ENCODE peak calls at places on chromosomes 11 and 22, in seven cellular contexts. Q is NCI-H1436, F is dermis blood vessel endothelial cell, P is body of pancreas, W is neural crest cell, V is NCI-H1694 treated with DMSO at 0.1 percent for 48 hours, Y is pulmonary artery endothelial cell. X is an unnamed sample.

GRCh38 chr22:49962751-49963646 is 2.4 kb downstream of the PIM3 start:
- DNase-seq in Q (no peak), F (peak), P (peak), W (no peak), V (no peak), Y (no peak), X (no peak)

GRCh38 chr11:73757598-73757997 is 3.3 kb downstream of the RAB6A start:
- DNase-seq in Q (no peak), F (no peak), P (no peak), W (no peak), V (no peak), Y (no peak), X (no peak)

GRCh38 chr11:111336582-111337256 is 38.4 kb downstream of the POU2AF3 start:
- DNase-seq in Q (peak), F (no peak), P (no peak), W (no peak), V (no peak), Y (no peak), X (no peak)

GRCh38 chr11:61762798-61763197 is 10.4 kb downstream of the MYRF start:
- DNase-seq in Q (no peak), F (no peak), P (no peak), W (no peak), V (no peak), Y (no peak), X (no peak)

GRCh38 chr11:44775366-44776356 is 48.9 kb downstream of the TSPAN18 start:
- DNase-seq in Q (peak), F (peak), P (peak), W (peak), V (peak), Y (no peak), X (peak)

GRCh38 chr11:44032304-44033085 is 15.3 kb upstream of the ACCSL start:
- DNase-seq in Q (no peak), F (no peak), P (no peak), W (no peak), V (no peak), Y (no peak), X (no peak)

GRCh38 chr22:19991645-19992451 is 24.8 kb downstream of the ARVCF start:
- DNase-seq in Q (no peak), F (no peak), P (no peak), W (no peak), V (no peak), Y (no peak), X (no peak)

GRCh38 chr11:45800261-45800660 is 4.7 kb upstream of the SLC35C1 start:
- DNase-seq in Q (no peak), F (no peak), P (no peak), W (no peak), V (no peak), Y (no peak), X (no peak)

GRCh38 chr11:123560001-123560400 is 94.4 kb downstream of the SCN3B start:
- DNase-seq in Q (peak), F (peak), P (peak), W (no peak), V (no peak), Y (no peak), X (peak)

X was measured in NCI-H1092.